ENCODE peak calls at places on chromosomes 1 and 21, in five cellular contexts. P is mesothelial cell of epicardium, U is A673, D is bronchial epithelial cell, M is tibial artery. F is an unnamed sample.

GRCh38 chr1:91830242-91831131 is 55.5 kb downstream of the TGFBR3 start:
- DNase-seq in P (no peak), M (peak), U (no peak), D (peak), F (no peak)

GRCh38 chr1:1876335-1876935 is 14.5 kb downstream of the GNB1 start:
- DNase-seq in M (no peak), D (no peak), U (no peak), P (no peak), F (no peak)

GRCh38 chr1:5936621-5937372 is 55.4 kb downstream of the NPHP4 start:
- DNase-seq in U (no peak), M (no peak), D (no peak), P (no peak), F (no peak)

GRCh38 chr1:219805191-219805590 is 123.2 kb downstream of the SLC30A10 start:
- DNase-seq in U (no peak), D (no peak), P (no peak), M (no peak), F (no peak)

GRCh38 chr21:34340062-34340461 is 23.7 kb upstream of the KCNE2 start:
- DNase-seq in U (no peak), M (no peak), P (no peak), D (no peak), F (no peak)

GRCh38 chr1:89978763-89979162 is 16.1 kb upstream of the ZNF326 start:
- DNase-seq in U (no peak), P (no peak), D (peak), M (no peak), F (no peak)

GRCh38 chr21:43911015-43911934 is 46.3 kb downstream of the AGPAT3 start:
- DNase-seq in U (no peak), D (no peak), P (no peak), M (no peak), F (no peak)

GRCh38 chr21:34112316-34113033 is 39.1 kb downstream of the MRPS6 start:
- DNase-seq in U (no peak), D (no peak), P (no peak), M (no peak), F (no peak)

GRCh38 chr1:193590102-193590501 is 403.7 kb upstream of the B3GALT2 start:
- DNase-seq in D (no peak), U (no peak), P (no peak), M (no peak), F (no peak)

GRCh38 chr1:39317111-39317510 is 112.6 kb downstream of the MACF1 start:
- DNase-seq in P (no peak), U (no peak), M (no peak), D (no peak), F (no peak)

GRCh38 chr1:177307771-177308170 is 137.0 kb downstream of the BRINP2 start:
- DNase-seq in M (no peak), U (no peak), D (peak), P (no peak), F (no peak)

GRCh38 chr1:206741142-206741701 is 29.4 kb upstream of the IL19 start:
- DNase-seq in D (no peak), M (no peak), P (no peak), U (no peak), F (no peak)

GRCh38 chr1:116321766-116322175 is 51.3 kb upstream of the ATP1A1 start:
- DNase-seq in D (no peak), M (no peak), P (no peak), U (no peak), F (no peak)

GRCh38 chr1:31658721-31659120 is 14.0 kb upstream of the PEF1 start:
- DNase-seq in M (no peak), U (no peak), D (no peak), P (no peak), F (no peak)

GRCh38 chr1:180947901-180948311 is 35.2 kb downstream of the KIAA1614 start:
- DNase-seq in M (no peak), U (no peak), D (no peak), P (no peak), F (no peak)

GRCh38 chr1:34785875-34786470 is 5.0 kb downstream of the GJB3 start:
- DNase-seq in M (no peak), U (no peak), D (no peak), P (no peak), F (no peak)

GRCh38 chr1:34786521-34787325 is 5.7 kb downstream of the GJB3 start:
- DNase-seq in U (peak), M (peak), P (peak), D (peak), F (no peak)

GRCh38 chr1:34784751-34785221 is 3.8 kb downstream of the GJB3 start:
- DNase-seq in M (no peak), P (peak), D (no peak), U (no peak), F (no peak)

GRCh38 chr1:34785231-34785874 is 4.3 kb downstream of the GJB3 start:
- DNase-seq in P (peak), D (no peak), U (no peak), M (no peak), F (no peak)

GRCh38 chr1:34787461-34788420 is 5.1 kb upstream of the GJA4 start:
- DNase-seq in D (peak), U (peak), P (no peak), M (no peak), F (no peak)
- TF ChIP-seq CTCF in D (peak), U (peak), P (no peak), M (peak), F (no peak)

DNA sequence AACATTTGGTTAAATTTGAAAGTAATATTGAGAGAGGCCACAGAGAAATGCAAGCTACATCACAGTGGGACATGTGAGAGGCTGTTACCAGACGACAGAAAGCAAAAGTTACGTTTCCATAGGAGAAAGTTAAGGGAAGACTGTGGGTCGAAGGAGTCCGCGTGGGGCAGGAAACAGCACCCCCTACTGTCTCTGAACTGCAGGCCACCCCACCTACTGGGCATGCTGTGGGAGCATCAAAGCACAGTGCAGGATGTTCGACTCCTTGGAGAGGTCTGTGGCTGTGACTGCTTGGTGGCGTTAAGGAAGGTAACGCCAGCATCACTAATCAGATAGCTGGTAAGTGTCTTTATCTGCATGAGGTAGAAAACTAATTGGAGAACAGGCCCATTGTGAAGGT is 123.9 kb downstream of the PTBP2 start:
- DNase-seq in U (peak), D (peak), P (no peak), M (no peak), F (no peak)
- TF ChIP-seq CTCF in U (peak), D (peak), P (no peak), M (peak), F (peak)

GRCh38 chr1:158496379-158496778 is 24.4 kb downstream of the OR10R2 start:
- DNase-seq in P (no peak), U (peak), M (no peak), D (peak), F (no peak)
- TF ChIP-seq CTCF in P (no peak), U (peak), M (no peak), D (no peak), F (peak)

GRCh38 chr1:36555041-36555440 is 72.3 kb upstream of the CSF3R start:
- DNase-seq in M (no peak), U (no peak), P (peak), D (no peak), F (peak)

GRCh38 chr1:36557041-36558000 is 74.6 kb upstream of the CSF3R start:
- DNase-seq in U (no peak), P (peak), M (peak), D (no peak), F (peak)

DNA sequence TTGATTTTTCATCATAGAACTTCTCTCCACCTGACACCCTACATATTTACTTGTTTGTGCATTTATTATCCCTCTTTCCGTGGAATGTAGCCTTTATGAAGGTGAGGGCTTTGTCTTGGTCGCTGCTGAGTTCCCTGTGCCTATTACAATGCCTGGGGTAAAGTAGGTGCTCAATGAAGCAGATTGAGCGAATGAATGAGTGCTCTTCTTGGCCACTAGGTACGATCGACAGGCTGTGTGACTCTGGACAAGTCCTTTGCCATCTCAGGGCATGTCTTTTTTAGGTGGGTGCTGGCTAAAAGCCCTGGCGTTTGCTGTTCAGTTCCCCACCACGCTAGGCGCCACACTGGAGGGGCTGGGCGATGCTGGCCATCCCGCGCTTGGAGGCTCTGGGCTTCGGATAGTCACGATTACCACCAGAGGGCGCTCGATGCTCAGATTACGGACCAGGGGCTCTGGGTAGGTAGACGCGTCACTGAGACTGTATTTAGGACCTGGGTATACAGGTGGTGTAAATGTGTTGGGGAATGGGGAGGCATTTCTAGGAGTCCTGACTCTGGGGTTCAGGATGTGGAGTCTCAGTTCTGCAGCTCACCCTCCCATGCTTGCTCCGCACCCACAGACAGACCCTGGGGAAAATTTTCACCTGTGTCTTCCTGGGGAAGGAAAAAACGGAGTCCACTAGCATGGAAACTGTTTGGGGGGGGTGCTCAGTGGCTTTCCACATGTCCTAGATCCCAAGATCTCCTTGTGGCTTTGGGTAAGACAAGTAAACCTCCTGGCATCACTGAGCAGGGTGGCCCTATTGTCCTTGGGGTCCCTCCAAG is 71.1 kb upstream of the CSF3R start:
- DNase-seq in U (peak), M (peak), D (peak), P (peak), F (peak)
- TF ChIP-seq CTCF in U (peak), M (peak), D (peak), P (peak), F (peak)